ENCODE peak calls at places on chromosomes 5 and 9, in seven cellular contexts. D is K562, Z is uterus, V is HepG2, L is endothelial cell of umbilical vein, M is A549, S is spleen. E is an unnamed sample.

GRCh38 chr5:14425581-14425980 is 156.0 kb upstream of the OTULINL start:
- DNase-seq in M (no peak), Z (no peak), D (no peak), S (no peak), V (no peak), L (no peak), E (no peak)

GRCh38 chr9:94085062-94085639 is 887 bp downstream of the PTPDC1 start:
- DNase-seq in L (no peak), Z (no peak), D (peak; percentile 16), S (no peak), M (no peak), V (peak; percentile 59), E (no peak)

GRCh38 chr5:31197183-31197582 is 3.7 kb downstream of the CDH6 start:
- DNase-seq in V (no peak), S (no peak), L (no peak), M (peak; percentile 0), Z (no peak), D (no peak), E (no peak)

GRCh38 chr5:131916481-131916880 is 29.0 kb downstream of the MEIKIN start:
- DNase-seq in V (no peak), M (no peak), D (no peak), Z (no peak), L (no peak), S (no peak), E (no peak)

GRCh38 chr5:145946112-145946861 is 9.9 kb downstream of the SH3RF2 start:
- DNase-seq in D (peak; percentile 7), V (peak; percentile 77), M (peak; percentile 66), Z (no peak), L (no peak), S (no peak), E (no peak)

GRCh38 chr5:91141642-91142041 is 241.5 kb downstream of the ARRDC3 start:
- DNase-seq in V (no peak), M (no peak), L (no peak), D (no peak), Z (no peak), S (no peak), E (no peak)

GRCh38 chr5:136191304-136192014 is 1.5 kb downstream of the SMIM32 start:
- DNase-seq in Z (no peak), L (peak; percentile 35), S (peak; percentile 66), D (no peak), V (no peak), M (no peak), E (no peak)

GRCh38 chr9:98971168-98971914 is 27.6 kb downstream of the COL15A1 start:
- DNase-seq in Z (peak; percentile 56), S (no peak), V (peak; percentile 34), L (no peak), M (no peak), D (peak; percentile 65), E (no peak)

GRCh38 chr9:135228345-135228982 is 141.0 kb downstream of the OLFM1 start:
- DNase-seq in V (no peak), L (no peak), Z (no peak), S (no peak), D (no peak), M (no peak), E (no peak)

GRCh38 chr9:133249337-133249736 is 25.7 kb downstream of the ABO start:
- DNase-seq in Z (no peak), D (no peak), M (no peak), S (no peak), L (no peak), V (no peak), E (no peak)

GRCh38 chr5:178336889-178337785 is 104.5 kb upstream of the PHYKPL start:
- DNase-seq in L (no peak), V (no peak), M (no peak), S (peak; percentile 74), D (no peak), Z (no peak), E (no peak)
- TF ChIP-seq POLR2A in L (no peak), V (no peak), M (no peak), S (no peak), D (no peak), Z (no peak), E (no peak)

DNA sequence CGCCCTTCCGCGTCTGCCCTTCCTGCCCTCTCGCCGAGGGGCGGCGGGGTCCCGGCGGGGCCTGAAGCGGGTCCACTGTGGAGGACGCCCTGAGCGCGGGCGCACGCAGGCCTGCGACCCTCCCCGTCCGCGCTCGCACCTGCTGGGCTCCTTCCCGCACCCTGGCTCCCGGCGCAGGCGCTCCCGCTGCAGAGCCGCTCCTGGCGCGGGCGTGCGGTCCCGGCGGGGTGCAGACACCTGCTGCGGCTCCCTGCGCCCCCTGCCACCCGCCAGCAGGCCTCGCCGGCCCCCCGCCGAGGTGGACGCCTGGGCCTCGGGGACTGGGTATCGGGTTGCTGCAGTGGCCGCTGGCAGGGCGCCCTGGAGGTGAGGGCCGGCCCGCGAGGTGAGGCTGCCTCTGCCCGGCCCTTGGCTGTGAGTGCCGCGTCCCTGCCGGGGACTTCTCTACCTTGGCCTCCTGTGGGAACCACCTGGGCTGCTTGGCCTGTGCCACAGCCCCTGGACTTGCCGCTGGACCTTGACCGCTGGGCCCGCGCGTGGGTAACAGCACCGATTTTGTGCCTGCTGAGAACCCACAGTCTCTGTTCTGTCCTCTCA is 617 bp downstream of the ARRDC1 start:
- DNase-seq in L (no peak), D (no peak), S (peak; percentile 92), Z (no peak), M (no peak), V (no peak), E (no peak)
- TF ChIP-seq POLR2A in L (no peak), D (no peak), S (no peak), Z (no peak), M (no peak), V (peak; percentile 14), E (no peak)

GRCh38 chr5:139262414-139263139 is 31.0 kb upstream of the MATR3 start:
- DNase-seq in V (peak; percentile 70), S (peak; percentile 87), Z (peak; percentile 88), M (peak; percentile 89), L (peak; percentile 87), D (peak; percentile 82), E (peak; percentile 78)
- TF ChIP-seq POLR2A in V (no peak), S (no peak), Z (no peak), M (no peak), L (no peak), D (no peak), E (no peak)

GRCh38 chr9:35057271-35057620 is 15.2 kb downstream of the VCP start:
- DNase-seq in S (no peak), V (no peak), L (no peak), Z (no peak), D (no peak), M (no peak), E (no peak)

GRCh38 chr9:35054185-35054835 is 18.1 kb downstream of the VCP start:
- DNase-seq in L (no peak), M (no peak), S (no peak), V (no peak), D (no peak), Z (no peak), E (no peak)

GRCh38 chr9:35059438-35059837 is 13.0 kb downstream of the VCP start:
- DNase-seq in S (no peak), M (no peak), D (no peak), Z (no peak), L (no peak), V (no peak), E (no peak)

GRCh38 chr9:35054871-35055644 is 17.4 kb downstream of the VCP start:
- DNase-seq in V (no peak), S (no peak), Z (no peak), D (no peak), L (no peak), M (no peak), E (no peak)

DNA sequence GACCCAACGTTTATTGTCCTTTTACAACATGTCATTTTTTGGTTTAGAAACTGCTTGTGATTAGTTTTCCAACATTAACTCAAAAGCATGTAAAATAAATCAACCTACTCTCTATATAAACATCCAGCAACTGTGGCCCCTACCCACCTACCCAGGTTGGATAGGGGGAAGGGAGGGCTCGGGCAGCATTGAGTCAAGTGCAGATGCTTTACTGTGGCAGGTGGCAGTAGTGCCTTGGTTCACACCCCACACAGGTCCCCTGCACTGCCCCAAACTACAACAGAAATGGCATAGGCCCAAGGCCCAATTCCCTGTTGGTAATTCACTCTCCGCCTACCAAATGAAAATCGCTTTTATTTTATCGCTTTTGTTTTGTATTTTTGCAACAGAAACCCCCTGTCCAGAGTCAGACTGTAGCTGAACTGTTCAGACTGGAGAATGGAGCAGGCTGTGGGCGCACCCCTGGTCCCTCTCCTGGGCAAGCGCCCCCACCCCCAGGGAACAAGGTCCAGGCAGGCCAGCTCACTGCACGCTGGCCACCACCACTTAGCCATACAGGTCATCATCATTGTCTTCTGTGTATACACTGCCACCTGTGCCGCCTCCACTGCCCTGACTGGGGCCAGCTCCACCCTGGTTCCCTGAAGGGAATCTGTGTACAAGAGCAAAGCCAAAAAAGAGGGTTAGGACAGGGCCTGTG is 15.7 kb downstream of the VCP start:
- DNase-seq in V (no peak), D (no peak), Z (no peak), L (no peak), M (no peak), S (no peak), E (no peak)
- TF ChIP-seq POLR2A in V (no peak), D (no peak), Z (no peak), L (no peak), M (no peak), S (no peak), E (no peak)

GRCh38 chr9:128821584-128822406 is 3.5 kb downstream of the ENDOG start:
- DNase-seq in D (no peak), V (no peak), Z (no peak), L (no peak), M (no peak), S (no peak), E (no peak)

GRCh38 chr9:128818839-128819715 is 777 bp downstream of the ENDOG start:
- DNase-seq in Z (no peak), L (peak; percentile 29), D (peak; percentile 48), M (no peak), V (no peak), S (peak; percentile 90), E (no peak)

GRCh38 chr9:128819716-128820664 is 1.7 kb downstream of the ENDOG start:
- DNase-seq in V (no peak), M (no peak), S (no peak), Z (peak; percentile 64), D (peak; percentile 77), L (no peak), E (peak; percentile 57)

GRCh38 chr9:128820665-128821583 is 2.6 kb downstream of the ENDOG start:
- DNase-seq in V (no peak), L (no peak), M (no peak), D (no peak), Z (no peak), S (no peak), E (no peak)

GRCh38 chr9:128818099-128818838 is at the start of gene ENDOG:
- DNase-seq in D (peak; percentile 98), L (peak; percentile 99), M (peak; percentile 98), S (peak; percentile 99), V (peak; percentile 94), Z (peak; percentile 96), E (peak; percentile 99)
- TF ChIP-seq POLR2A in D (peak; percentile 94), L (peak; percentile 94), M (peak; percentile 96), S (peak; percentile 33), V (peak; percentile 89), Z (peak; percentile 61), E (peak; percentile 90)

GRCh38 chr5:371811-372555 is 50.5 kb downstream of the AHRR start:
- DNase-seq in M (no peak), Z (no peak), L (no peak), V (no peak), S (peak; percentile 54), D (no peak), E (no peak)
- TF ChIP-seq POLR2A in M (no peak), Z (no peak), L (no peak), V (no peak), S (no peak), D (no peak), E (no peak)